ENCODE peak calls at places on chromosomes 7 and 10, in six cellular contexts. One of them, this sample, is unnamed.

GRCh38 chr10:43816351-43817321 is 168.0 kb upstream of the ZNF32 start:
- DNase-seq in GM12865: peak
- DNase-seq in endodermal cell: peak
- DNase-seq in foreskin keratinocyte: no peak
- DNase-seq in H9: no peak
- DNase-seq in colonic mucosa: peak
- DNase-seq in this sample: no peak

GRCh38 chr7:79320741-79321473 is 132.6 kb downstream of the MAGI2 start:
- DNase-seq in H9: no peak
- DNase-seq in endodermal cell: no peak
- DNase-seq in colonic mucosa: no peak
- DNase-seq in foreskin keratinocyte: no peak
- DNase-seq in GM12865: no peak
- DNase-seq in this sample: no peak

GRCh38 chr10:62580396-62580795 is 206.2 kb downstream of the ZNF365 start:
- DNase-seq in colonic mucosa: no peak
- DNase-seq in foreskin keratinocyte: no peak
- DNase-seq in endodermal cell: no peak
- DNase-seq in H9: no peak
- DNase-seq in GM12865: no peak
- DNase-seq in this sample: no peak

GRCh38 chr7:30817060-30817770 is 46.0 kb downstream of the MINDY4 start:
- DNase-seq in GM12865: no peak
- DNase-seq in H9: no peak
- DNase-seq in foreskin keratinocyte: peak
- DNase-seq in endodermal cell: no peak
- DNase-seq in colonic mucosa: peak
- DNase-seq in this sample: no peak

GRCh38 chr7:1314908-1315450 is 82.3 kb downstream of the UNCX start:
- DNase-seq in endodermal cell: no peak
- DNase-seq in foreskin keratinocyte: no peak
- DNase-seq in GM12865: no peak
- DNase-seq in H9: no peak
- DNase-seq in colonic mucosa: no peak
- DNase-seq in this sample: no peak

GRCh38 chr7:44733708-44734481 is 14.8 kb upstream of the ZMIZ2 start:
- DNase-seq in endodermal cell: no peak
- DNase-seq in colonic mucosa: no peak
- DNase-seq in foreskin keratinocyte: peak
- DNase-seq in H9: no peak
- DNase-seq in GM12865: no peak
- DNase-seq in this sample: no peak

GRCh38 chr10:132468651-132469050 is 68.9 kb upstream of the INPP5A start:
- DNase-seq in H9: no peak
- DNase-seq in GM12865: no peak
- DNase-seq in colonic mucosa: no peak
- DNase-seq in foreskin keratinocyte: no peak
- DNase-seq in endodermal cell: no peak
- DNase-seq in this sample: no peak

GRCh38 chr7:137846588-137847417 is at the start of gene DGKI:
- DNase-seq in GM12865: peak
- DNase-seq in colonic mucosa: no peak
- DNase-seq in foreskin keratinocyte: no peak
- DNase-seq in endodermal cell: peak
- DNase-seq in H9: peak
- DNase-seq in this sample: no peak

GRCh38 chr7:115516341-115516740 is 514.2 kb downstream of the TFEC start:
- DNase-seq in endodermal cell: no peak
- DNase-seq in colonic mucosa: no peak
- DNase-seq in H9: no peak
- DNase-seq in GM12865: no peak
- DNase-seq in foreskin keratinocyte: no peak
- DNase-seq in this sample: no peak

GRCh38 chr7:107394831-107395230 is 75.0 kb upstream of the GPR22 start:
- DNase-seq in GM12865: no peak
- DNase-seq in colonic mucosa: no peak
- DNase-seq in foreskin keratinocyte: no peak
- DNase-seq in H9: no peak
- DNase-seq in endodermal cell: no peak
- DNase-seq in this sample: no peak

GRCh38 chr7:54260868-54261475 is 281.2 kb upstream of the VSTM2A start:
- DNase-seq in foreskin keratinocyte: peak
- DNase-seq in endodermal cell: no peak
- DNase-seq in H9: no peak
- DNase-seq in colonic mucosa: no peak
- DNase-seq in GM12865: no peak
- DNase-seq in this sample: peak

GRCh38 chr10:99767901-99768300 is 14.5 kb upstream of the ABCC2 start:
- DNase-seq in foreskin keratinocyte: no peak
- DNase-seq in endodermal cell: no peak
- DNase-seq in colonic mucosa: no peak
- DNase-seq in GM12865: no peak
- DNase-seq in H9: no peak
- DNase-seq in this sample: no peak

GRCh38 chr7:113394856-113395255 is 276.5 kb upstream of the SMIM30 start:
- DNase-seq in colonic mucosa: no peak
- DNase-seq in foreskin keratinocyte: no peak
- DNase-seq in GM12865: no peak
- DNase-seq in endodermal cell: peak
- DNase-seq in H9: peak
- DNase-seq in this sample: no peak

GRCh38 chr7:105691692-105692564 is 110.6 kb upstream of the EFCAB10 start:
- DNase-seq in endodermal cell: peak
- DNase-seq in foreskin keratinocyte: no peak
- DNase-seq in GM12865: peak
- DNase-seq in colonic mucosa: peak
- DNase-seq in H9: peak
- DNase-seq in this sample: no peak

GRCh38 chr7:105198223-105198622 is 184.2 kb downstream of the KMT2E start:
- DNase-seq in foreskin keratinocyte: no peak
- DNase-seq in H9: no peak
- DNase-seq in GM12865: no peak
- DNase-seq in endodermal cell: no peak
- DNase-seq in colonic mucosa: no peak
- DNase-seq in this sample: no peak

GRCh38 chr7:233456-234035 is 41.2 kb downstream of the FAM20C start:
- DNase-seq in endodermal cell: no peak
- DNase-seq in GM12865: no peak
- DNase-seq in colonic mucosa: no peak
- DNase-seq in H9: no peak
- DNase-seq in foreskin keratinocyte: no peak
- DNase-seq in this sample: no peak

GRCh38 chr7:83532229-83532628 is 116.7 kb downstream of the SEMA3E start:
- DNase-seq in endodermal cell: no peak
- DNase-seq in H9: no peak
- DNase-seq in GM12865: no peak
- DNase-seq in foreskin keratinocyte: peak
- DNase-seq in colonic mucosa: no peak
- DNase-seq in this sample: no peak

GRCh38 chr10:86678999-86679792 is 10.9 kb downstream of the LDB3 start:
- DNase-seq in foreskin keratinocyte: no peak
- DNase-seq in H9: no peak
- DNase-seq in endodermal cell: no peak
- DNase-seq in colonic mucosa: peak
- DNase-seq in GM12865: peak
- DNase-seq in this sample: no peak

GRCh38 chr10:63935705-63936104 is 414.5 kb downstream of the REEP3 start:
- DNase-seq in endodermal cell: no peak
- DNase-seq in colonic mucosa: no peak
- DNase-seq in H9: no peak
- DNase-seq in foreskin keratinocyte: peak
- DNase-seq in GM12865: peak
- DNase-seq in this sample: no peak

GRCh38 chr7:144027070-144027469 is 21.7 kb upstream of the OR2A5 start:
- DNase-seq in endodermal cell: no peak
- DNase-seq in colonic mucosa: no peak
- DNase-seq in foreskin keratinocyte: no peak
- DNase-seq in H9: no peak
- DNase-seq in GM12865: no peak
- DNase-seq in this sample: no peak

GRCh38 chr7:41328131-41328530 is 374.8 kb downstream of the INHBA start:
- DNase-seq in colonic mucosa: no peak
- DNase-seq in H9: no peak
- DNase-seq in endodermal cell: no peak
- DNase-seq in foreskin keratinocyte: no peak
- DNase-seq in GM12865: no peak
- DNase-seq in this sample: no peak

GRCh38 chr7:120996333-120996982 is 7.9 kb downstream of the CPED1 start:
- DNase-seq in H9: no peak
- DNase-seq in foreskin keratinocyte: peak
- DNase-seq in colonic mucosa: peak
- DNase-seq in GM12865: peak
- DNase-seq in endodermal cell: no peak
- DNase-seq in this sample: no peak

DNA sequence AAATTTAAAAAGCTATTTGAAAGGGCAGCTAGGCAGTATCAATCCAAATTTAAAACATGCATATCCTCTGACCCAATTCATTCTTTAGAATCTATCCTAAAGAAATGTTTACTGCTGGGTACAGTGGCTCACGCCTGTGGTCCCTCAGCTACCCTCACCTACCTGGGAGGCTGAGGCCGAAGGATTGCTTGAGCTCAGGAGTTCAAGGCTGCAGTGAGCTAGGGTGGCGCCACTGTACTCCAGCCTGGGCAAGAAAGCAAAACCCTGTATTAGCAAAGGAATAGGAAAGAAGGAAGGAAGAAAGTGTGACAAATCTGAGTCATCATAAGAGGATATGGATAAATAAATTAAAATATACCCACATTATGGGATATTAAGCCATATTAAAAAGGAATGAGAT is 36.3 kb downstream of the C7orf33 start:
- DNase-seq in GM12865: no peak
- DNase-seq in colonic mucosa: no peak
- DNase-seq in foreskin keratinocyte: no peak
- DNase-seq in H9: no peak
- DNase-seq in endodermal cell: no peak
- DNase-seq in this sample: no peak
- TF ChIP-seq CTCF in GM12865: no peak
- TF ChIP-seq CTCF in colonic mucosa: no peak
- TF ChIP-seq CTCF in foreskin keratinocyte: peak
- TF ChIP-seq CTCF in H9: no peak
- TF ChIP-seq CTCF in endodermal cell: no peak
- TF ChIP-seq CTCF in this sample: no peak

GRCh38 chr10:96283756-96284155 is 12.4 kb upstream of the BLNK start:
- DNase-seq in GM12865: no peak
- DNase-seq in colonic mucosa: no peak
- DNase-seq in foreskin keratinocyte: no peak
- DNase-seq in H9: no peak
- DNase-seq in endodermal cell: no peak
- DNase-seq in this sample: no peak

GRCh38 chr10:96281444-96282029 is 10.2 kb upstream of the BLNK start:
- DNase-seq in foreskin keratinocyte: no peak
- DNase-seq in endodermal cell: no peak
- DNase-seq in colonic mucosa: no peak
- DNase-seq in GM12865: no peak
- DNase-seq in H9: no peak
- DNase-seq in this sample: no peak

GRCh38 chr10:96283351-96283750 is 12.0 kb upstream of the BLNK start:
- DNase-seq in colonic mucosa: no peak
- DNase-seq in foreskin keratinocyte: no peak
- DNase-seq in H9: no peak
- DNase-seq in endodermal cell: no peak
- DNase-seq in GM12865: no peak
- DNase-seq in this sample: no peak

GRCh38 chr10:96279219-96279641 is 7.9 kb upstream of the BLNK start:
- DNase-seq in foreskin keratinocyte: no peak
- DNase-seq in H9: no peak
- DNase-seq in colonic mucosa: peak
- DNase-seq in GM12865: no peak
- DNase-seq in endodermal cell: no peak
- DNase-seq in this sample: no peak

DNA sequence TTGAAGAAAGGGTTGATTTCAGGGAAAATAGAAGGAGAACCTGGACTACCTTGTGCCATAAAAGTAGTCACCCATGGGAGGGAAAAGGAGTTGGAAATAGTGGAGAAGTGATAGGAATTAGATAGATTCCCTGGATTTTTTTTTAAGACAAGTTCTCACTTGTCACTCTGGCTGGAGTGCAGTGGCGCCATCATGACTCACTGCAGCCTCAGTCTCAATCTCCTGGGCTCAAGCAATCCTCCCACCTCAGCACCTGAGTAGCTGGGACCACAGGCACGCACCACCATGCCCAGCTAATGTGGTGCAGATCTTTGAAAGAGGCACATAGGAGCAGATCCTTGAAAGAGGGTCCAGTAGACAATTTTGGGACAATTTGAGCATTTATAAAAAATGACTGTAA is 9.5 kb upstream of the BLNK start:
- DNase-seq in endodermal cell: no peak
- DNase-seq in H9: no peak
- DNase-seq in colonic mucosa: no peak
- DNase-seq in GM12865: no peak
- DNase-seq in foreskin keratinocyte: peak
- DNase-seq in this sample: no peak
- TF ChIP-seq CTCF in endodermal cell: no peak
- TF ChIP-seq CTCF in H9: no peak
- TF ChIP-seq CTCF in colonic mucosa: no peak
- TF ChIP-seq CTCF in GM12865: no peak
- TF ChIP-seq CTCF in foreskin keratinocyte: no peak
- TF ChIP-seq CTCF in this sample: no peak

GRCh38 chr7:77950548-77950947 is 152.0 kb downstream of the PHTF2 start:
- DNase-seq in endodermal cell: no peak
- DNase-seq in H9: no peak
- DNase-seq in colonic mucosa: no peak
- DNase-seq in foreskin keratinocyte: no peak
- DNase-seq in GM12865: no peak
- DNase-seq in this sample: no peak
- TF ChIP-seq CTCF in endodermal cell: no peak
- TF ChIP-seq CTCF in H9: no peak
- TF ChIP-seq CTCF in colonic mucosa: no peak
- TF ChIP-seq CTCF in foreskin keratinocyte: no peak
- TF ChIP-seq CTCF in GM12865: no peak
- TF ChIP-seq CTCF in this sample: no peak

DNA sequence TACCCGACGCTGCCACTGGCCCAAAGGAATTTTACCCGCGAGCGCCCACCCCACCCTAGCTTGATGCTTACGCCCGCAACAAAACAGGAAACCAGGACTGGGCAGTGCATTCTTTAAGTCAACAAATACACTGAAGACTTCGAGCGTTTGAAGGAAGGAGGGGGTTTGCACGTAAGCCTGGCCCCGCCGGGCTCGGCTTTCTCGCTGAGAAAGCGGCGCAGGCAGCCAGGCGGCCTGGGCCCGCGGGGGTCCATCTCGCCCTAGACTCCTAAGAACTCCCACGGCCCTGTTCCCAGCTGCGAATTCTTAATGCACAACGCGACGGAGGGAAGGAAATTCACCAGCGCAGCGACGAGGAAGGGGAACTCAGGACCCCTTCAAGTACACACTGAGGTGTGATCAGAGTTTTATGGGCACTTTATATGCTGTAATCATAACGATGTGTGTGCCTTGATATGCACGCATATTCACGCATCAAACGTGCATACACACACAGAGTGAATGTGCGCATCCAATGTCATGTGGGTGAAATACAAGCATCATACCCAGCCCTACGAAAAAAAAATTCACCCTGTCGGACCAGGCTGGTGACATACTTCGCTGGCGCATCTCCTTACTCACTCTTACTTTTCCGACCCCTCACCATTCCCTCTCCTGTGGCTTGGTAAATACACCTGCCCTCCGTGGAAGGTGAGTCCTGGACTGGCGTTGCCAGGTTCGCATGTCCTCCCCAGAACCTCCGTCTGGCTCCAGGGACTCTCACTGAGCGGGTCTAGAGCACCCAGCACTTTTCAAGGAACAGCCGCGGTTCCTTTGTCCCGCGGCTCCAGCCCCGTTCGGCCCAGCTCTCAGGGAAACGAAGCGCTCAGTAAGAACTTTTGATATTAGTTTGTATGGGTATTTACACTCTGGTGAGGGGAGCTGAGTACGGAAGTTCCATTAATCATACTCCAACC is 5.7 kb upstream of the HOXA13 start:
- DNase-seq in foreskin keratinocyte: no peak
- DNase-seq in colonic mucosa: peak
- DNase-seq in endodermal cell: peak
- DNase-seq in GM12865: no peak
- DNase-seq in H9: no peak
- DNase-seq in this sample: no peak
- TF ChIP-seq CTCF in foreskin keratinocyte: no peak
- TF ChIP-seq CTCF in colonic mucosa: no peak
- TF ChIP-seq CTCF in endodermal cell: no peak
- TF ChIP-seq CTCF in GM12865: no peak
- TF ChIP-seq CTCF in H9: no peak
- TF ChIP-seq CTCF in this sample: no peak